ENCODE peak calls at places on chromosomes 6 and 20, in ten cellular contexts. K is C1 segment of cervical spinal cord; R is B cell; W is Panc1; Y is nephron progenitor cell; J is SW480; T is left colon; O is BJ; V is activated CD4-positive, CD25-positive, alpha-beta regulatory T cell; N is breast epithelium. G is an unnamed sample.

GRCh38 chr20:36538026-36538764 is 3.1 kb upstream of the MYL9 start:
- DNase-seq in T (no peak), W (no peak), Y (no peak), N (no peak), K (no peak), V (no peak), O (no peak), J (no peak), R (no peak), G (no peak)

GRCh38 chr6:5214570-5215052 is 46.1 kb downstream of the LYRM4 start:
- DNase-seq in W (no peak), K (peak; percentile 49), J (no peak), T (peak; percentile 35), R (no peak), N (no peak), V (no peak), O (no peak), Y (peak; percentile 67), G (no peak)

GRCh38 chr6:35973670-35974222 is 50.7 kb downstream of the SLC26A8 start:
- DNase-seq in T (peak; percentile 13), J (peak; percentile 42), N (no peak), W (no peak), K (no peak), V (no peak), Y (no peak), O (no peak), R (no peak), G (peak; percentile 50)

GRCh38 chr6:138593100-138593877 is 94.0 kb upstream of the NHSL1 start:
- DNase-seq in K (no peak), W (peak; percentile 82), R (peak; percentile 18), T (no peak), J (peak; percentile 79), Y (no peak), V (no peak), N (peak; percentile 30), O (peak; percentile 93), G (no peak)

GRCh38 chr6:14896475-14896874 is 349.4 kb upstream of the JARID2 start:
- DNase-seq in Y (no peak), J (no peak), V (no peak), R (no peak), K (no peak), N (no peak), T (no peak), W (no peak), O (no peak), G (no peak)

GRCh38 chr20:43507150-43508080 is at the start of gene L3MBTL1:
- DNase-seq in R (peak; percentile 69), Y (peak; percentile 82), T (peak; percentile 61), J (peak; percentile 54), V (no peak), N (no peak), O (no peak), K (peak; percentile 7), W (no peak), G (peak; percentile 53)

GRCh38 chr6:43572015-43572414 is 3.8 kb downstream of the XPO5 start:
- DNase-seq in O (no peak), T (no peak), V (no peak), K (no peak), J (no peak), N (no peak), Y (no peak), W (no peak), R (no peak), G (no peak)

GRCh38 chr6:122308074-122308473 is 91.4 kb upstream of the HSF2 start:
- DNase-seq in W (no peak), V (no peak), R (no peak), K (no peak), O (no peak), J (no peak), Y (no peak), N (no peak), T (no peak), G (no peak)

GRCh38 chr6:127841811-127842210 is 59.0 kb downstream of the THEMIS start:
- DNase-seq in T (no peak), W (no peak), V (no peak), J (no peak), R (no peak), O (no peak), Y (no peak), N (no peak), K (no peak), G (no peak)

G was measured in Peyer's patch.